ENCODE peak calls at places on chromosomes 11 and 22, in nine cellular contexts. X, A, W, V, P, Q, B, K and T are unnamed samples. For H3K4me1, the result is how much of the 10 kb centered on the place peaks cover.

GRCh38 chr11:67384851-67385366 is 6.9 kb upstream of the RAD9A start:
- DNase-seq in Q (no peak), X (no peak), V (no peak), K (no peak), B (peak), P (no peak), A (peak), W (peak), T (no peak)

GRCh38 chr22:23878219-23878618 is 16.0 kb upstream of the MIF start:
- DNase-seq in P (no peak), V (no peak), A (no peak), W (peak), K (no peak), B (no peak), Q (no peak), X (no peak), T (no peak)

GRCh38 chr22:49561338-49561737 is 266.3 kb downstream of the BRD1 start:
- DNase-seq in W (no peak), Q (no peak), X (peak), K (no peak), A (no peak), P (no peak), B (no peak), V (no peak), T (no peak)

GRCh38 chr22:31436132-31436531 is 36.7 kb downstream of the DRG1 start:
- DNase-seq in Q (no peak), X (no peak), V (no peak), K (no peak), P (no peak), B (peak), W (no peak), A (peak), T (no peak)

GRCh38 chr22:31738566-31738965 is 11.4 kb downstream of the PRR14L start:
- DNase-seq in B (peak), W (no peak), X (no peak), V (no peak), P (no peak), Q (no peak), K (no peak), A (no peak), T (no peak)

GRCh38 chr22:27554106-27554814 is 247.3 kb downstream of the MN1 start:
- DNase-seq in Q (no peak), K (peak), P (no peak), W (no peak), B (peak), X (peak), V (no peak), A (peak), T (no peak)

GRCh38 chr22:26438006-26438405 is 8.9 kb downstream of the ASPHD2 start:
- DNase-seq in P (no peak), X (no peak), B (no peak), V (no peak), W (no peak), K (no peak), Q (no peak), A (no peak), T (no peak)

GRCh38 chr22:22032099-22032905 is 49.7 kb upstream of the TOP3B start:
- DNase-seq in V (no peak), P (no peak), K (no peak), Q (no peak), A (no peak), B (no peak), W (no peak), X (no peak), T (no peak)

GRCh38 chr22:40648386-40648785 is 11.9 kb upstream of the MRTFA start:
- DNase-seq in V (peak), Q (no peak), X (no peak), W (no peak), B (no peak), K (no peak), P (no peak), A (no peak), T (peak)

GRCh38 chr22:36411589-36412258 is 24.0 kb upstream of the MYH9 start:
- DNase-seq in K (peak), P (no peak), B (no peak), X (no peak), V (no peak), W (no peak), Q (no peak), A (no peak), T (no peak)

GRCh38 chr11:17531818-17532131 is 12.4 kb downstream of the USH1C start:
- DNase-seq in A (peak), Q (no peak), V (no peak), K (peak), W (no peak), X (no peak), B (peak), P (no peak), T (peak)

GRCh38 chr22:22099833-22100812 is 117.5 kb upstream of the TOP3B start:
- DNase-seq in K (peak), B (peak), Q (no peak), A (no peak), W (no peak), V (no peak), X (no peak), P (no peak), T (no peak)

GRCh38 chr11:120400564-120401364 is 64.6 kb downstream of the ARHGEF12 start:
- DNase-seq in K (peak), B (peak), Q (no peak), V (no peak), W (no peak), X (no peak), P (no peak), A (peak), T (no peak)
- H3K4me1 ChIP-seq in K (under half), B (under half), Q (under half), V (under half), W (under half), X (under half), P (half or more), A (under half), T (under half)

DNA sequence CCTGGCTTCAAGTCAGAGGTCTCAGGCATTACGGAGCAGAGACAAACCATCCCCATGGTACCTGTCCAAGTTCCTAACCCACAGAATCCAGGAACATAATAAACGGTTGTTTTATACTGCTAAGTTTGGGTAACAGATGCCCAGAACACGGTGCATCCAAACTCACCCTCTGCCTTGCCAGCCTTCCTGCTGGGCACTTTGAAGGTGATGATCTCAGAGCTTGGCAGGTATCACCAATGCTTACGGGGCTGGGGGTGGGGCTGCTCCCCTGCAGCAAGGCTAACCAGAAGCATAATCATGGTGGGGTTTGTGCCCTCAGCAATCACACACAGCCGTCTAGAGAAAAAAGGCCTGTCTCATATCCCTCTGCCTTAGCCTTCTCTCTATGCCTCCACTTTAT is 27.1 kb downstream of the DKK3 start:
- DNase-seq in W (no peak), V (peak), B (no peak), A (no peak), X (peak), P (no peak), Q (no peak), K (no peak), T (no peak)
- H3K4me1 ChIP-seq in W (under half), V (under half), B (under half), A (half or more), X (under half), P (half or more), Q (under half), K (under half), T (under half)

GRCh38 chr11:76376746-76377558 is 4.0 kb downstream of the THAP12 start:
- DNase-seq in P (no peak), A (no peak), Q (no peak), X (no peak), B (no peak), W (no peak), V (no peak), K (no peak), T (no peak)

GRCh38 chr11:76382209-76382608 is 1.1 kb downstream of the GVQW3 start:
- DNase-seq in Q (no peak), B (no peak), A (no peak), K (no peak), P (no peak), X (no peak), V (no peak), W (no peak), T (no peak)

GRCh38 chr11:76379811-76380160 is 1.1 kb downstream of the THAP12 start:
- DNase-seq in A (no peak), X (no peak), Q (no peak), P (no peak), B (no peak), W (no peak), K (no peak), V (no peak), T (no peak)

GRCh38 chr11:76380161-76380976 is 563 bp downstream of the THAP12 start:
- DNase-seq in Q (peak), V (peak), X (no peak), A (peak), K (no peak), W (no peak), B (peak), P (no peak), T (peak)

DNA sequence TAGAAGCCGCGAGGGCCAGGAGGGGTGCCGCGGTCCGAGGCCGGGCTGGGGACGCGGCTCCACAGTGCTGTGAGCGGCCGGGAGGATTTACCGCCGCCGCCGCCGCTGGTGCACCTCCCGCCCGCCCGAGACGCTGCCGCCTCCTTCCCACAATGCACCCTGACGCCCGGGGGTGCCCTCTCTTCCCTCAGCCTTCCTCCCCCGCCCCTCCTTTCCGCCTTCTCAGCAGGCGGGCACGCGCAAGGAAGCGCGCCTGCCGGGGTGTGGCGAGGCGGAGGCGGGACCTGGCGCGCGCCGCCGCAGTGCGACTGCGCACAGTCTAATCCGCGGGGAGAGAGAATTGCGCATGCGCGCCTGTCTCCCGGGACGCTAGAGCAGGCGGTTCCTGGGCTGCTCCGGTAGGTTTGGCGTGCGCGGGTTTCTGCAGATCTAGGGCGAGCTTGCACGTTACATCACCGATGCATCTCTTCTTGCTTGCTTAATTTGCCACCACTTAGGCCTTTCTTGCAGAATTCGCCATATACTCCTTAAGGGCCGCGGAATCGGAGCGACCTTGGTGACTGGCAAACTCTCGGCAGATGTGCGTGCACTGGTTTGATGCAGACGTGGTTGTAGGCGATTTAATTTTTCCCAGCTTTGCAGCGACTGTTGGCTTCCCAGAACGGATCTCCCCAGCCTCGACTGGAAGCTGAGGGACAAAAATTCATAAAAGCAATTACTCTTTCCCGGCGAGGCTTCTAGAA is at the start of the genes GVQW3 and THAP12:
- DNase-seq in V (peak), A (peak), X (peak), K (peak), W (peak), B (peak), P (peak), Q (peak), T (peak)
- H3K4me1 ChIP-seq in V (under half), A (under half), X (under half), K (under half), W (under half), B (under half), P (under half), Q (under half), T (under half)

GRCh38 chr11:10622957-10623787 is 54.7 kb upstream of the LYVE1 start:
- DNase-seq in K (no peak), X (no peak), W (no peak), Q (peak), V (no peak), A (no peak), P (no peak), B (no peak), T (peak)
- H3K4me1 ChIP-seq in K (under half), X (under half), W (under half), Q (under half), V (under half), A (under half), P (under half), B (under half), T (under half)

GRCh38 chr11:3830088-3830487 is 10.7 kb downstream of the RHOG start:
- DNase-seq in W (no peak), V (no peak), K (no peak), B (no peak), Q (no peak), X (no peak), P (no peak), A (no peak), T (no peak)
- H3K4me1 ChIP-seq in W (under half), V (under half), K (under half), B (under half), Q (under half), X (under half), P (under half), A (under half), T (under half)